ENCODE peak calls at places on chromosomes 1 and 21, in six cellular contexts. I, E, P, Z, U and Y are unnamed samples.

GRCh38 chr1:170471310-170471839 is 60.6 kb upstream of the GORAB start:
- DNase-seq in E (peak; percentile 74), U (no peak), Z (no peak), I (no peak), P (no peak), Y (no peak)

GRCh38 chr1:16171314-16172223 is 15.7 kb upstream of the EPHA2 start:
- DNase-seq in P (no peak), U (no peak), E (no peak), I (no peak), Z (no peak), Y (no peak)

GRCh38 chr1:162062542-162063015 is 6.9 kb upstream of the NOS1AP start:
- DNase-seq in Z (peak; percentile 74), I (peak; percentile 43), P (peak; percentile 28), E (peak; percentile 41), U (no peak), Y (no peak)

GRCh38 chr1:19073311-19074186 is 117.1 kb upstream of the IFFO2 start:
- DNase-seq in P (no peak), U (no peak), E (no peak), Z (no peak), I (peak; percentile 70), Y (peak; percentile 70)

GRCh38 chr1:10428956-10429355 is 1.3 kb upstream of the CENPS start:
- DNase-seq in U (no peak), P (no peak), I (no peak), E (no peak), Z (no peak), Y (no peak)

GRCh38 chr21:46008893-46009635 is 27.5 kb downstream of the COL6A1 start:
- DNase-seq in Z (no peak), U (no peak), E (no peak), I (no peak), P (no peak), Y (peak; percentile 18)

GRCh38 chr1:221712198-221712684 is 29.6 kb downstream of the DUSP10 start:
- DNase-seq in P (no peak), I (no peak), U (no peak), E (peak; percentile 99), Z (peak; percentile 87), Y (no peak)

GRCh38 chr1:232011961-232012360 is 385.4 kb downstream of the DISC1 start:
- DNase-seq in P (no peak), I (no peak), E (peak; percentile 80), U (no peak), Z (peak; percentile 24), Y (no peak)

GRCh38 chr1:170765712-170766330 is 101.9 kb downstream of the PRRX1 start:
- DNase-seq in U (no peak), E (peak; percentile 64), I (no peak), P (peak; percentile 20), Z (peak; percentile 74), Y (no peak)

GRCh38 chr1:194194724-194195123 is 1008.3 kb upstream of the B3GALT2 start:
- DNase-seq in I (no peak), P (no peak), Z (no peak), E (peak; percentile 35), U (no peak), Y (no peak)

GRCh38 chr1:20483098-20483832 is 2.7 kb downstream of the CAMK2N1 start:
- DNase-seq in I (no peak), P (no peak), Z (no peak), E (no peak), U (no peak), Y (no peak)

GRCh38 chr1:226908419-226908818 is 31.7 kb upstream of the COQ8A start:
- DNase-seq in E (no peak), P (no peak), U (no peak), I (no peak), Z (no peak), Y (no peak)

GRCh38 chr1:186535388-186536133 is 74.6 kb upstream of the PDC start:
- DNase-seq in I (no peak), U (no peak), P (no peak), E (peak; percentile 96), Z (peak; percentile 89), Y (no peak)
- H3K4me3 ChIP-seq in I (no peak overlapping the region), U (no peak overlapping the region), P (no peak overlapping the region), E (no peak overlapping the region), Z (no peak overlapping the region), Y (no peak overlapping the region)

DNA sequence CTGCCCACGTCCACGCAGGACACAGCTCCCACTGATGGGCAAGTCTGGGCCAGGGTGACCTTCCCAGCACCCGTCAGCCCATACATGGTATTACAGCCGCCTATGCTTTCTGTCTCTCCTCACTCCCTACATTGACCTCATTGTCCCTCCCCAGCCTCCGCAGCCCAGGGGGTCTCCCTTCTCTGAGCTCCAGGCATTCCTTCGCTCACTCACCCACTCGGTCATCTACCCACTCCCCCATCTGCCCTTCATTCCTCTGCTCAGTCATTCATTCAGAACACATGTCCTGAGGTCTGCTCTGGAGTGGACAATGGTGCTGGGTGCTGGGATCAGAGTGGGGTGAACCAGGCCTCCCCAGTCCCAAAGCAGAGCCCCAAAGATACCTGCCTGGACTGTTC is 34.0 kb downstream of the RAP1GAP start:
- DNase-seq in E (no peak), U (no peak), I (no peak), Z (no peak), P (no peak), Y (no peak)
- H3K27ac ChIP-seq in E (no peak overlapping the region), U (no peak overlapping the region), I (no peak overlapping the region), Z (no peak overlapping the region), P (no peak overlapping the region), Y (no peak overlapping the region)

GRCh38 chr1:177631770-177632169 is 338.1 kb downstream of the SEC16B start:
- DNase-seq in U (no peak), Z (no peak), I (no peak), P (no peak), E (no peak), Y (no peak)
- TF ChIP-seq CTCF in U (no peak), Z (no peak), I (no peak), P (no peak), E (no peak), Y (no peak)

GRCh38 chr1:219324171-219324570 is 150.5 kb downstream of the LYPLAL1 start:
- DNase-seq in I (no peak), Z (peak; percentile 7), U (no peak), E (no peak), P (no peak), Y (no peak)

GRCh38 chr1:219325368-219325742 is 151.7 kb downstream of the LYPLAL1 start:
- DNase-seq in P (no peak), I (no peak), E (no peak), Z (no peak), U (no peak), Y (no peak)

GRCh38 chr1:219329606-219330005 is 155.9 kb downstream of the LYPLAL1 start:
- DNase-seq in P (no peak), I (no peak), E (peak; percentile 82), Z (peak; percentile 46), U (no peak), Y (no peak)

GRCh38 chr1:219324629-219325367 is 151.1 kb downstream of the LYPLAL1 start:
- DNase-seq in E (peak; percentile 98), I (no peak), P (no peak), Z (peak; percentile 94), U (no peak), Y (no peak)

DNA sequence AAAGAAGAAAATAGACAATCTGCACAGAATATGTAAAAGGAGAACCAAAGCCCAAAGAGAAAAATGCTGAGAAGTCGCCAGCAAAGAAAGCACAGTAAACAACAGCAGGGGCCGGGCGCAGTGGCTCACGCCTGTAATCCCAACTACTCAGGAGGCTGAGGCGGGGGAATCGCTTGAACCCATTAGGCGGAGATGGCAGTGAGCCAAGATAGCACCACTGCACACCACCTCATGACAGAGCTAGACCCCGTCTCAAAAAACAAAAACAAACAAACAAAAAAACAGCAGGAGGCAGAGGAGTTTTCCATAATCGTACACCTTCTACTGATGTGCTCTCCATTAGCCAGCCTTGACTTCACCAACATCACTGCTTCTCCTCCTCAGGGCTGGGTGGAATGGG is 153.2 kb downstream of the LYPLAL1 start:
- DNase-seq in Z (no peak), P (no peak), U (no peak), I (no peak), E (no peak), Y (no peak)
- H3K4me3 ChIP-seq in Z (no peak overlapping the region), P (no peak overlapping the region), U (no peak overlapping the region), I (no peak overlapping the region), E (no peak overlapping the region), Y (no peak overlapping the region)

DNA sequence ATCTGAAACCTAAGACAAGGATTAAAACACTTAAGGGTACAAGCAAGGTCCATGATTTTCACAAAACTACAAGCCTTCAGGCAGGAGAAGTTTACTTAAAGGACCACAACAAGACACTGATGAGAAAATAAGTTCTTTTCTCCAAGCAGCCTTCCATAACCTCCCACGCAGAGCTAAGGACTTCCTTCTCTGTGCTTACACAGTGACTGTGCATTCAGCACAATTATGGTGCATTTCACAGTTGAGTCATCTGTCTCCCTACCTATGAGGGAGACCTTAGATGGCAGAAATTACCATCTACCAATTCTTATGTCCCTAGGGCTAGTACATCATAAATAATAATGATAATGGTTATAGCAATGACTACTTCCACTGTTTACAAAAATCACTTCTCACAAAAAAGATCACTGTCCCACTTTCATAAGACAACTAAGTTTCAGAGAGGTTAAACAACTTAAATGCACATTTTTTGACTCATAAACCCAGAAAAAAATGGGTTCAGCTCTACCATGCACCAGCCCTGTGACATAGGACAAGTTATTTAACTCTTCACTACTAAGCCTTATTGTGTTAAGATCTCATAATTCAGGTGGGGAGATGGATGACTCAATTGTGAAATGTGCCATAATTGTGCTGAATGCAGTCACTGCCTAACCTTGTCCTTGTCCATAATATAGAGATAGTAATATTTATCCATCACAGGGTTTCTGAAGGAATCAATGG is 45.3 kb downstream of the TARBP1 start:
- DNase-seq in E (peak; percentile 81), I (no peak), U (no peak), Z (no peak), P (no peak), Y (no peak)
- H3K27ac ChIP-seq in E (no peak overlapping the region), I (no peak overlapping the region), U (no peak overlapping the region), Z (no peak overlapping the region), P (no peak overlapping the region), Y (no peak overlapping the region)